ENCODE peak calls at places on chromosomes 4 and X, in eight cellular contexts. R is GM20000; D is CD8-positive, alpha-beta T cell; G is fibroblast of lung; I is IMR-90; M is A673; H is foreskin fibroblast; J is stomach. S is an unnamed sample.

GRCh38 chr4:116118216-116118615 is 967.2 kb downstream of the TRAM1L1 start:
- DNase-seq in I (no peak), H (no peak), G (no peak), J (no peak), R (no peak), M (no peak), D (no peak), S (no peak)

GRCh38 chr4:3369781-3370660 is 71.7 kb upstream of the HGFAC start:
- DNase-seq in H (peak), R (peak), D (peak), I (peak), G (peak), M (peak), J (no peak), S (no peak)

GRCh38 chr4:155946486-155946885 is 7.2 kb downstream of the CTSO start:
- DNase-seq in G (peak), M (peak), J (no peak), R (no peak), H (no peak), I (peak), D (no peak), S (no peak)

GRCh38 chrX:107701493-107702121 is 73.3 kb downstream of the PRPS1 start:
- DNase-seq in H (no peak), G (no peak), J (no peak), I (no peak), M (no peak), R (no peak), D (no peak), S (no peak)

GRCh38 chr4:102732678-102733445 is 27.9 kb downstream of the MANBA start:
- DNase-seq in R (no peak), G (no peak), J (no peak), M (no peak), H (no peak), I (no peak), D (no peak), S (no peak)

GRCh38 chr4:124931050-124931449 is 218.5 kb upstream of the ANKRD50 start:
- DNase-seq in J (no peak), R (no peak), D (no peak), H (peak), M (no peak), G (peak), I (peak), S (no peak)

GRCh38 chrX:132444936-132445335 is 43.9 kb downstream of the MBNL3 start:
- DNase-seq in D (no peak), R (no peak), H (no peak), M (no peak), J (no peak), I (no peak), G (no peak), S (no peak)

GRCh38 chr4:182155806-182156205 is 87.4 kb upstream of the TENM3 start:
- DNase-seq in M (no peak), D (no peak), J (no peak), H (no peak), G (no peak), R (no peak), I (peak), S (no peak)

GRCh38 chrX:48702716-48703115 is 6.2 kb downstream of the SUV39H1 start:
- DNase-seq in H (no peak), I (no peak), M (no peak), D (no peak), R (no peak), G (no peak), J (no peak), S (no peak)

GRCh38 chr4:184812181-184812542 is 13.6 kb downstream of the ACSL1 start:
- DNase-seq in D (no peak), H (no peak), J (no peak), M (no peak), G (no peak), I (no peak), R (no peak), S (no peak)

GRCh38 chr4:13982008-13982407 is 354.5 kb upstream of the BOD1L1 start:
- DNase-seq in I (no peak), H (no peak), J (no peak), G (no peak), R (no peak), D (no peak), M (no peak), S (no peak)

GRCh38 chr4:44221407-44221806 is 227.2 kb downstream of the KCTD8 start:
- DNase-seq in D (no peak), J (no peak), I (no peak), G (no peak), R (no peak), H (no peak), M (no peak), S (no peak)

GRCh38 chr4:153137677-153138630 is 66.3 kb upstream of the TRIM2 start:
- DNase-seq in H (no peak), M (no peak), G (no peak), D (no peak), R (no peak), I (no peak), J (no peak), S (no peak)

GRCh38 chr4:78764498-78764961 is 11.6 kb upstream of the BMP2K start:
- DNase-seq in R (no peak), J (no peak), I (peak), G (peak), M (no peak), D (no peak), H (peak), S (no peak)

GRCh38 chr4:37644962-37645361 is 41.2 kb downstream of the RELL1 start:
- DNase-seq in R (no peak), J (no peak), G (peak), H (no peak), M (no peak), D (no peak), I (peak), S (no peak)

GRCh38 chr4:140027135-140027534 is 126.8 kb downstream of the MAML3 start:
- DNase-seq in H (no peak), D (no peak), J (no peak), I (no peak), M (no peak), R (no peak), G (no peak), S (no peak)

GRCh38 chr4:122701061-122701460 is 31.4 kb upstream of the BBS12 start:
- DNase-seq in D (no peak), I (no peak), M (peak), G (no peak), H (no peak), R (no peak), J (no peak), S (no peak)

GRCh38 chrX:124274438-124275166 is 57.9 kb upstream of the TEX13D start:
- DNase-seq in R (no peak), M (no peak), H (no peak), I (no peak), G (no peak), J (no peak), D (no peak), S (no peak)

GRCh38 chr4:89438102-89438831 is 130.7 kb upstream of the GPRIN3 start:
- DNase-seq in J (peak), R (peak), I (peak), M (peak), G (peak), H (peak), D (peak), S (peak)

GRCh38 chr4:68476191-68476590 is 28.9 kb downstream of the TMPRSS11E start:
- DNase-seq in H (peak), D (no peak), R (no peak), I (no peak), G (no peak), M (no peak), J (no peak), S (no peak)

GRCh38 chr4:112327950-112328349 is 30.8 kb downstream of the ALPK1 start:
- DNase-seq in H (peak), D (no peak), J (no peak), R (peak), M (peak), G (peak), I (peak), S (peak)

DNA sequence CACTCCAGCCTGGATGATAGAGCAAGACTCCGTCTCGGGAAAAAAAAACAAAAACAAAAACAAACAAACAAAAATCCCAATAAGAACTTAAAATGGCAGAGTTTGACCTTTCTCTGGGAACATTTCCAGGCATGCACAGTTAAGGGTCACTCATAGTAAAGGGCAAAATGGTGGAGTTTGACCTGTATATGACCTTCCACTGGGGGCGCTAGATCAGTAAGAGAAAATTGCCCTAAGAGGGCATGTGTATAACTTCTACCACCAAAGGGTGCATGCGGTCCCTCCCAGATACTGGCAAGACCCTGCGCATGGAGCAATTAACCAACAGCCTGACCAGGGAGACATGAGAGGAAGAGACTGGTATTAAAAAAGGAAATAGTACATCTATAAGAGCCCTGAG is 177.2 kb downstream of the MOSPD2 start:
- DNase-seq in G (no peak), I (no peak), J (no peak), M (no peak), H (no peak), D (no peak), R (no peak), S (no peak)
- TF ChIP-seq CTCF in G (no peak), I (no peak), J (no peak), M (peak), H (no peak), D (no peak), R (no peak), S (no peak)

DNA sequence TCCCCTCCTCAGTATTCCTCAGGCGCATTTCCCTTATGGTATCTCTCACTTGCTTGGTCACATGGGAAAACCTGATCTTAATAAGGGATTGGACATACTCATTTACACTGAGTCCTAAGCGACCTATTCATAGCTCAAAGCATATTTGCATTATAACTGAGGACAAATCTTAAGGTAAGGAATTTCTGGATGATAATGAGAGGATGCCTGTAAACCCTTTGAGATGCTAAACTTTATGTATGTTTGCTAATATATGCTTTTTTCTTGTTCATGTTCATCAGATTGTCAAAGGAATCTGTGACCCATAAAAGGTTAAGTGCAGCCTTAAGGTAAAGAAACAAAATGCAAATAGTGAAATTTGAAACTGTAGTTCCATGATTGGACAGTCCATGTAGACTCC is 53.8 kb upstream of the TRPC5OS start:
- DNase-seq in G (no peak), D (no peak), I (no peak), H (no peak), J (no peak), R (no peak), M (no peak), S (no peak)
- TF ChIP-seq CTCF in G (no peak), D (no peak), I (no peak), H (no peak), J (no peak), R (no peak), M (no peak), S (no peak)

DNA sequence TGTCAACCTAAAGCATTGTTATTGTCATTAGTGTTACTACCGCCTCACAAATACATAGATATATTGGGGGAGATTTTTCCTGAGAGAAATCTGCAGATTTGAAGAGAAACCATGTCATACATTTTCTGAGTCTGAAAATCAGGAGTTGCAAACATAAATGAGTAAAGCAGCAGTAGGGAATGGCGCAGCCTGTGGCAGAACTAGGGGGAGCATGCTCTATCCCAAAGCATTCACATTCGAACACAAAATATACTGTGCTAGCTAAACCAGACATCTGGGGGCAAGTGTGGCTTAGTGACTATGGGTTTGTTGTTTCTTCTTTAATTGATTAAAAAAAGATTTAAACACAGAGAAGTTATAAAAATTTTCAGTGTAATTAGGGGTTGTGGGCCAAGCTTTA is 83.2 kb downstream of the CPE start:
- DNase-seq in H (no peak), J (no peak), G (no peak), I (no peak), R (no peak), M (no peak), D (no peak), S (no peak)
- TF ChIP-seq CTCF in H (no peak), J (no peak), G (no peak), I (no peak), R (no peak), M (peak), D (no peak), S (no peak)

GRCh38 chr4:113784497-113785254 is 23.1 kb upstream of the CAMK2D start:
- DNase-seq in I (peak), J (no peak), R (no peak), G (peak), M (peak), D (no peak), H (peak), S (no peak)
- TF ChIP-seq CTCF in I (no peak), J (no peak), R (no peak), G (no peak), M (no peak), D (no peak), H (no peak), S (no peak)

GRCh38 chrX:30141966-30142365 is 73.4 kb upstream of the MAGEB2 start:
- DNase-seq in I (peak), D (no peak), H (no peak), R (peak), M (peak), J (no peak), G (peak), S (peak)
- TF ChIP-seq CTCF in I (peak), D (no peak), H (no peak), R (no peak), M (peak), J (no peak), G (peak), S (peak)

GRCh38 chr4:34766935-34767859 is 1477.1 kb downstream of the ARAP2 start:
- DNase-seq in G (no peak), J (no peak), H (no peak), D (no peak), I (no peak), R (no peak), M (no peak), S (no peak)

DNA sequence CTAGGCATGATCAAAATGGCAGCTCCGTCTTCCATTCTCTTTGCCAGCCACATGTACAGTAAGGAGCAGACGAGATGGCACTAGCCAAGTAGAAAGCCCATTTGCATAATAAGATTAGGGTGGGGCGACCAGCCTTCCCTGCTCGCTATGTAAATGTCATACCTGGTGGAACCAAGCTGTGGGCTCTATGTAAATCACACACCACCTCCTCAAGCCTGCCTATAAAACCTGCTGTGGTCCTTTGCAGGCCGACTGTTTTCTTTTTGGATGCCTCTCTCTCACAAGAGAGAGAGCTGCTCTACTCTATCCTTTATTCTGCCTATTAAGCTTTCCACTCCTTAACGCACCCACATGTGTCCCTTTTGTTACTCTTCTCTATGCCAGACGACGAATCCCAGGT is 1472.7 kb downstream of the ARAP2 start:
- DNase-seq in H (no peak), J (no peak), R (no peak), D (no peak), G (no peak), M (no peak), I (no peak), S (no peak)
- TF ChIP-seq CTCF in H (no peak), J (no peak), R (no peak), D (no peak), G (no peak), M (no peak), I (no peak), S (no peak)